ENCODE peak calls at places on chromosome 3, in six cellular contexts. N is HepG2, G is GM12878, R is GM12891, X is H1, B is K562. P is an unnamed sample.

GRCh38 chr3:67383379-67383778 is 271.0 kb downstream of the SUCLG2 start:
- DNase-seq in N (no peak), R (no peak), B (no peak), G (no peak), X (no peak), P (no peak)

GRCh38 chr3:148789156-148789555 is 38.5 kb upstream of the CPB1 start:
- DNase-seq in X (no peak), N (no peak), R (no peak), B (no peak), G (no peak), P (no peak)

GRCh38 chr3:194732617-194733016 is 46.9 kb downstream of the FAM43A start:
- DNase-seq in B (no peak), R (no peak), X (no peak), N (no peak), G (no peak), P (no peak)

GRCh38 chr3:125319765-125320164 is 55.4 kb downstream of the ZNF148 start:
- DNase-seq in B (no peak), X (no peak), G (no peak), R (no peak), N (no peak), P (no peak)

GRCh38 chr3:43872901-43873300 is 182.2 kb downstream of the ABHD5 start:
- DNase-seq in B (peak; percentile 34), X (no peak), N (no peak), R (no peak), G (no peak), P (no peak)

GRCh38 chr3:150515210-150515609 is 31.1 kb downstream of the SERP1 start:
- DNase-seq in G (no peak), X (no peak), N (no peak), B (no peak), R (no peak), P (no peak)

GRCh38 chr3:69051796-69052566 is at the start of gene TMF1:
- DNase-seq in R (peak; percentile 61), X (peak; percentile 97), N (peak; percentile 98), B (peak; percentile 90), G (peak; percentile 97), P (peak; percentile 64)

GRCh38 chr3:195120199-195120556 is 150.8 kb downstream of the XXYLT1 start:
- DNase-seq in G (no peak), N (no peak), X (no peak), B (no peak), R (no peak), P (no peak)

GRCh38 chr3:183862610-183863009 is 22.1 kb downstream of the PARL start:
- DNase-seq in B (no peak), X (no peak), G (no peak), R (no peak), N (no peak), P (no peak)

GRCh38 chr3:190429681-190430080 is 20.0 kb downstream of the TMEM207 start:
- DNase-seq in N (no peak), B (no peak), X (no peak), G (no peak), R (no peak), P (no peak)

GRCh38 chr3:44078863-44079262 is 162.8 kb upstream of the TOPAZ1 start:
- DNase-seq in B (no peak), X (no peak), R (no peak), N (no peak), G (no peak), P (no peak)

GRCh38 chr3:33047842-33048834 is 48.8 kb downstream of the GLB1 start:
- DNase-seq in N (no peak), G (no peak), R (no peak), X (no peak), B (no peak), P (no peak)

GRCh38 chr3:24886511-24886910 is 391.9 kb upstream of the THRB start:
- DNase-seq in B (no peak), R (no peak), G (no peak), X (no peak), N (no peak), P (no peak)

DNA sequence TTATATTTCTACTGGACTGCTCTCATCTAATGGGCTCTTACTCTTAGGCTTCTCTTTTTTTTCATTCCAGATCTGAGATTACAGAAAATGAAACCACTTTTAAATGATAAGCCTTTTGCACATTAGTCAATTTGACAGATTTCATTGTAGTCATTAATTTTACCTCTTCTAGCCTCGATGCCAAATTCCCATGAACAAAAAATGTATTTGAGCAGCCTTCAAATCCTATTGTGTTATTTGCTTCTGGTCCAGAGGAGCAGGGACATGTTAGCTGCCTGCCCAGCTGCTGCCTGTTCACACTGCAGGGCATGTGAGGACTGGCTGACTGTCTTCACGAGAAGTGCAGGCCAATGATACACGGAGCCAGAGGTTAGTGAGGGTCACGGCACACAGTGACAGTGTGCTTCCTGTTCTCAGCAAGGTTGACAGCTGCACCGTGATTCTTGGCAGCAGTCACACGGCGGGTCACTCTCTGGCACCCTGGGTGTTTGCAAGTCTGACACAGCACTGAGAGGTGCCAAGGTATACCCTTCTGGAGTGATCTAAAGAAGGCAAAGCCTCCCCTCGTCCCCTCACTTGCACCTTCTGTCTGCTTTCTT is 40.8 kb downstream of the KAT2B start:
- DNase-seq in X (no peak), B (no peak), G (peak; percentile 56), R (no peak), N (peak; percentile 40), P (no peak)
- TF ChIP-seq POLR2AphosphoS5 in X (no peak), B (no peak), G (no peak), R (peak; percentile 38), N (no peak), P (no peak)

DNA sequence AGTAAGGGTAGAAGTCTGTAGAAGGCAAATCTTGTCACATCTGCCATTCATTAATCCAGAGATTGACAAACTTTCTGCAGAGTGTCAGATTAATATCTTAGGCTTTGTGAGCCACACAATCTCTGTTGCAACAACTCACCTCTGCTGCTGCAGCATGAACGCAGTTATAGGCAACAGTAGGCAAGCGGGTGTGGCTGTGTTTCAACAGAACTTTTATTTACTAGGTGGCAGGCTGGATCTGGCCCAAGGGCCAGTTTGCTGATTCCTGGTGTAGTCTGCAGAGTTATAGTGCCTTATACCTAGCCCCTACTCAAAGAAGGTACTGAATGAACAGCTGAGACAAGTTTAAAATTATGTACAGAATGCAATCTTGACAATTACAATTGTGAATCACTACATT is 396.7 kb downstream of the FOXP1 start:
- DNase-seq in B (no peak), G (no peak), X (no peak), R (no peak), N (no peak), P (no peak)
- TF ChIP-seq TAF1 in B (no peak), G (no peak), X (no peak), R (no peak), N (no peak), P (no peak)

GRCh38 chr3:20042331-20042730 is 2.1 kb downstream of the KAT2B start:
- DNase-seq in N (no peak), X (no peak), G (no peak), B (no peak), R (no peak), P (no peak)

GRCh38 chr3:20039082-20039764 is 1.0 kb upstream of the KAT2B start:
- DNase-seq in N (no peak), X (no peak), B (no peak), R (no peak), G (no peak), P (no peak)

GRCh38 chr3:20040476-20041196 is 390 bp downstream of the KAT2B start:
- DNase-seq in G (no peak), X (no peak), R (peak; percentile 55), N (peak; percentile 27), B (peak; percentile 89), P (peak; percentile 58)

GRCh38 chr3:20039765-20040475 is at the start of gene KAT2B:
- DNase-seq in G (no peak), X (no peak), B (peak; percentile 90), N (peak; percentile 47), R (peak; percentile 69), P (peak; percentile 69)

DNA sequence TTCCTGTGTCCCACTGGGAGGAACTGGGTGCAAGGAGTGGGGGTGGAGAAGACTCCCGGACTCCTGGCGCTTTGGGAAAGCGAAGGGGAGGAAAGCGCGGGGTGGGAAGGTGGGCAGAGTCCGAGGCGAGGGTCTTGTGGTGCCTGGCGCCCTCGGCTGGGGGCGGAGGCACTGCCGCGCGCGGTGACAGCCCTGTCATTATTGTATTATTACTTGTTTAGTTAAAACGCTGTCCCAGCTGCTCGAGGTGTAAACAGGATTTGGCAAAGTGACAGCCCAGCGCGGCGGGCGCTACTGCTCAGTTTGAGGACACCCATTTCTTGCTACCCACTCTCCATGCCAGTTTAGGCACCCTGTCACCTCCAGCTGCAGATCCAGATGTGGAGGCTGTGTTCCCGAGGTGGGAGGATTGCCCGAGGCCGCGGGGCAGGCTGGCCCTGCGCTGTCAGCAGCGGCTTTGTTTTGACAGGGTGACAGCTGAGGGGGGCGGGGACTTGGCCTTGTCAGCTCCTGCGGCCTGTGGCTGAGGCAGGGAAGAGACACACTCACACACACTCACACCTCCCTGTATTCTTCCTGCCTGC is 1.0 kb downstream of the KAT2B start:
- DNase-seq in B (peak; percentile 70), G (no peak), N (peak; percentile 61), R (no peak), X (no peak), P (peak; percentile 46)
- TF ChIP-seq POLR2AphosphoS5 in B (no peak), G (no peak), N (no peak), R (no peak), X (no peak), P (no peak)

GRCh38 chr3:187403768-187404270 is 35.6 kb downstream of the RTP4 start:
- DNase-seq in N (peak; percentile 9), B (no peak), X (no peak), R (no peak), G (no peak), P (no peak)
- TF ChIP-seq TAF1 in N (no peak), B (no peak), X (no peak), R (no peak), G (no peak), P (no peak)

DNA sequence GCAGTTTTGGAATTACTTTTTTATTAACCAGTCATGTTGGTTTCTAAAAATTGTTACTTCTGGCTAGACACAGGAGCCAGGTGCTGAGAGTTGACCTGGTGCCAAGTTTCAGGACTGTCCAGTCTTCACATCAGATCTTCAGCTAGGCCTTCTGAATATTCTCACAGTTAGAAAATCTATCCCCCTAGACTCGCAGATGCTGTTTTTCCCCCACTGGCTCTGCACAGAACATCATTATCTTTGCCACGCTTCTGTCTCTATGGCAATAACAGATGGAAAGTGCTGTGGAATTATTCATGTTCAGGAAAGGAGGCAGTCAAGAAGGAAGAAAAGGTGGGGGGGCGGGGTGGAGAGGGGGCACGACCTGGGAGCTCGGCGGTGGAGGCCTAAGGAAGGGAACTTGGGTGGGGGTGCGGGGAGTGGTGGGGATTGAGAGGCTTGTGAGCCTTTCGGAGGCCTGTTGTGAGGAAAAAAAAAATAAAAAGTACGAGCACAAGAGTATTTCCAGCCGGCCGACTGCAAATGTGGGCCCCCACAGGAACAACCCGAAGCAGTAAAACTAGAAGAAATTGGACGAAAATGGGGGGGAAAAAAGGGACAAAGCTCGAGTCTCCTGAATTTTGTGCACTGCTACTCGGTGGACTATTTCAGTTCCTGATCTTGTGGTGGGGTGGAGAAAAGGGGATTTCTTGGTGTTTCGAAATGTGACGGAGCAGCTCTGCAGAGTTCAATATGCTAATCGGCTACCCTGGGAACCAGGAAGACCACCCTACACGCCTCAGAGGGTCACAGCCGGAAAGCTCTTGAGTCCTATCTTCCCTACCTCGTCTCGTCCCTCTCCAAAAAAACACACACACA is 1.5 kb upstream of the SKIL start:
- DNase-seq in R (no peak), B (peak; percentile 35), X (no peak), N (no peak), G (peak; percentile 66), P (no peak)
- TF ChIP-seq POLR2AphosphoS5 in R (no peak), B (no peak), X (no peak), N (no peak), G (no peak), P (no peak)

P was measured in GM12892.